ENCODE peak calls at places on chromosomes 3 and 15, in four cellular contexts. One of them, this sample, is unnamed.

GRCh38 chr3:177281292-177281942 is 84.1 kb upstream of the TBL1XR1 start:
- DNase-seq in epithelial cell of proximal tubule: no peak
- DNase-seq in CD8-positive, alpha-beta T cell: no peak
- DNase-seq in PC-3: no peak
- DNase-seq in this sample: no peak

GRCh38 chr3:147173280-147173679 is 233.1 kb downstream of the ZIC4 start:
- DNase-seq in PC-3: no peak
- DNase-seq in CD8-positive, alpha-beta T cell: no peak
- DNase-seq in epithelial cell of proximal tubule: no peak
- DNase-seq in this sample: no peak

GRCh38 chr15:74265046-74265639 is 29.0 kb downstream of the CCDC33 start:
- DNase-seq in PC-3: peak
- DNase-seq in epithelial cell of proximal tubule: no peak
- DNase-seq in CD8-positive, alpha-beta T cell: no peak
- DNase-seq in this sample: no peak

GRCh38 chr3:65713016-65713415 is 325.7 kb downstream of the MAGI1 start:
- DNase-seq in PC-3: no peak
- DNase-seq in epithelial cell of proximal tubule: peak
- DNase-seq in CD8-positive, alpha-beta T cell: no peak
- DNase-seq in this sample: peak

GRCh38 chr15:73323374-73323955 is 45.3 kb downstream of the HCN4 start:
- DNase-seq in PC-3: no peak
- DNase-seq in CD8-positive, alpha-beta T cell: no peak
- DNase-seq in epithelial cell of proximal tubule: no peak
- DNase-seq in this sample: no peak

GRCh38 chr3:196179380-196180308 is 31.6 kb downstream of the ZDHHC19 start:
- DNase-seq in PC-3: peak
- DNase-seq in CD8-positive, alpha-beta T cell: peak
- DNase-seq in epithelial cell of proximal tubule: no peak
- DNase-seq in this sample: peak

GRCh38 chr3:37291275-37291700 is 116.9 kb upstream of the LRRFIP2 start:
- DNase-seq in epithelial cell of proximal tubule: no peak
- DNase-seq in CD8-positive, alpha-beta T cell: no peak
- DNase-seq in PC-3: peak
- DNase-seq in this sample: peak

GRCh38 chr3:11236588-11237461 is 35.4 kb upstream of the ATG7 start:
- DNase-seq in CD8-positive, alpha-beta T cell: peak
- DNase-seq in PC-3: peak
- DNase-seq in epithelial cell of proximal tubule: no peak
- DNase-seq in this sample: peak

GRCh38 chr15:96348112-96349027 is 17.9 kb downstream of the NR2F2 start:
- DNase-seq in CD8-positive, alpha-beta T cell: no peak
- DNase-seq in epithelial cell of proximal tubule: no peak
- DNase-seq in PC-3: no peak
- DNase-seq in this sample: peak

GRCh38 chr3:193400304-193400703 is 21.8 kb upstream of the ATP13A5 start:
- DNase-seq in CD8-positive, alpha-beta T cell: no peak
- DNase-seq in PC-3: no peak
- DNase-seq in epithelial cell of proximal tubule: no peak
- DNase-seq in this sample: no peak

GRCh38 chr3:136350132-136350531 is 100.0 kb downstream of the PCCB start:
- DNase-seq in PC-3: peak
- DNase-seq in CD8-positive, alpha-beta T cell: no peak
- DNase-seq in epithelial cell of proximal tubule: peak
- DNase-seq in this sample: peak

GRCh38 chr3:46996689-46997452 is 17.4 kb downstream of the NBEAL2 start:
- DNase-seq in CD8-positive, alpha-beta T cell: no peak
- DNase-seq in epithelial cell of proximal tubule: no peak
- DNase-seq in PC-3: no peak
- DNase-seq in this sample: no peak

GRCh38 chr15:72203507-72203837 is 5.9 kb upstream of the GRAMD2A start:
- DNase-seq in CD8-positive, alpha-beta T cell: no peak
- DNase-seq in epithelial cell of proximal tubule: peak
- DNase-seq in PC-3: no peak
- DNase-seq in this sample: peak

GRCh38 chr3:108887777-108888176 is 65.2 kb downstream of the TRAT1 start:
- DNase-seq in epithelial cell of proximal tubule: no peak
- DNase-seq in CD8-positive, alpha-beta T cell: no peak
- DNase-seq in PC-3: no peak
- DNase-seq in this sample: no peak

GRCh38 chr15:63509056-63509696 is 4.8 kb downstream of the USP3 start:
- DNase-seq in CD8-positive, alpha-beta T cell: no peak
- DNase-seq in PC-3: no peak
- DNase-seq in epithelial cell of proximal tubule: no peak
- DNase-seq in this sample: no peak

GRCh38 chr15:89018235-89018634 is 70.0 kb upstream of the ABHD2 start:
- DNase-seq in CD8-positive, alpha-beta T cell: no peak
- DNase-seq in epithelial cell of proximal tubule: no peak
- DNase-seq in PC-3: no peak
- DNase-seq in this sample: no peak

This sample was measured in kidney tubule cell.